ENCODE peak calls at places on chromosome 5, in seven cellular contexts. E is left cardiac atrium; Q is suprapubic skin; W is psoas muscle; F is KG1; D is activated CD8-positive, alpha-beta memory T cell treated with anti-CD3 and anti-CD28 coated beads for 4 hours; V is NCI-H1105. P is an unnamed sample.

GRCh38 chr5:138748630-138749081 is 4.6 kb upstream of the CTNNA1 start:
- DNase-seq in E (peak; percentile 32), Q (no peak), W (peak; percentile 44), F (no peak), D (no peak), V (no peak), P (no peak)

GRCh38 chr5:179263391-179264052 is 81.7 kb downstream of the ADAMTS2 start:
- DNase-seq in E (peak; percentile 20), Q (peak; percentile 41), W (peak; percentile 15), F (no peak), D (no peak), V (no peak), P (no peak)

GRCh38 chr5:177530638-177531037 is 13.9 kb upstream of the DDX41 start:
- DNase-seq in E (no peak), Q (no peak), W (no peak), F (no peak), D (no peak), V (no peak), P (no peak)

GRCh38 chr5:176916337-176916736 is 17.2 kb upstream of the HK3 start:
- DNase-seq in E (no peak), Q (no peak), W (no peak), F (no peak), D (no peak), V (no peak), P (no peak)

GRCh38 chr5:90226433-90227099 is 183.0 kb downstream of the CETN3 start:
- DNase-seq in E (peak; percentile 25), Q (no peak), W (no peak), F (no peak), D (no peak), V (no peak), P (no peak)

GRCh38 chr5:33334829-33335228 is 105.9 kb upstream of the TARS1 start:
- DNase-seq in E (no peak), Q (no peak), W (no peak), F (no peak), D (no peak), V (no peak), P (no peak)

GRCh38 chr5:38414348-38414747 is 142.1 kb downstream of the LIFR start:
- DNase-seq in E (no peak), Q (no peak), W (no peak), F (no peak), D (no peak), V (no peak), P (no peak)

GRCh38 chr5:181203093-181203711 is 1.8 kb downstream of the TRIM7 start:
- DNase-seq in E (no peak), Q (no peak), W (no peak), F (no peak), D (no peak), V (no peak), P (no peak)

GRCh38 chr5:62714246-62714645 is 135.6 kb downstream of the LRRC70 start:
- DNase-seq in E (no peak), Q (no peak), W (no peak), F (no peak), D (no peak), V (no peak), P (no peak)

GRCh38 chr5:2022436-2022835 is 139.7 kb upstream of the IRX4 start:
- DNase-seq in E (no peak), Q (no peak), W (no peak), F (no peak), D (no peak), V (no peak), P (no peak)

GRCh38 chr5:156386976-156387375 is 60.0 kb downstream of the SGCD start:
- DNase-seq in E (no peak), Q (no peak), W (no peak), F (no peak), D (no peak), V (no peak), P (no peak)

GRCh38 chr5:139881145-139881733 is 85.6 kb downstream of the PSD2 start:
- DNase-seq in E (no peak), Q (no peak), W (peak; percentile 39), F (no peak), D (no peak), V (no peak), P (no peak)

GRCh38 chr5:37665272-37665671 is 174.6 kb downstream of the GDNF start:
- DNase-seq in E (no peak), Q (no peak), W (no peak), F (no peak), D (no peak), V (no peak), P (peak; percentile 61)

GRCh38 chr5:173726848-173727557 is 110.6 kb upstream of the BOD1 start:
- DNase-seq in E (no peak), Q (no peak), W (no peak), F (no peak), D (no peak), V (no peak), P (no peak)

GRCh38 chr5:10653033-10653432 is 89.2 kb downstream of the ANKRD33B start:
- DNase-seq in E (peak; percentile 65), Q (no peak), W (peak; percentile 62), F (no peak), D (no peak), V (no peak), P (peak; percentile 34)

GRCh38 chr5:88679638-88680037 is 203.3 kb downstream of the MEF2C start:
- DNase-seq in E (no peak), Q (no peak), W (no peak), F (no peak), D (no peak), V (no peak), P (peak; percentile 37)

GRCh38 chr5:124194282-124194681 is 552.2 kb downstream of the ZNF608 start:
- DNase-seq in E (no peak), Q (no peak), W (no peak), F (no peak), D (no peak), V (no peak), P (no peak)

GRCh38 chr5:14168139-14168792 is 25.1 kb downstream of the TRIO start:
- DNase-seq in E (no peak), Q (no peak), W (no peak), F (peak; percentile 15), D (no peak), V (no peak), P (peak; percentile 69)